ENCODE peak calls at places on chromosomes 16 and 17, in four cellular contexts. U is IMR-90, R is OCI-LY7, A is dorsolateral prefrontal cortex. L is an unnamed sample.

GRCh38 chr17:77124192-77124908 is 16.4 kb upstream of the SEC14L1 start:
- DNase-seq in U (peak), R (no peak), A (no peak), L (peak)

GRCh38 chr17:18141210-18141803 is 32.8 kb downstream of the MYO15A start:
- DNase-seq in U (peak), R (peak), A (no peak), L (peak)

GRCh38 chr16:10189861-10190390 is 7.7 kb upstream of the GRIN2A start:
- DNase-seq in U (no peak), R (no peak), A (no peak), L (no peak)

GRCh38 chr17:40598928-40599627 is 33.8 kb upstream of the CCR7 start:
- DNase-seq in U (peak), R (peak), A (no peak), L (no peak)

GRCh38 chr17:44308865-44309264 is 464 bp downstream of the RUNDC3A start:
- DNase-seq in U (no peak), R (no peak), A (peak), L (no peak)

GRCh38 chr17:42845918-42846593 is 1.7 kb downstream of the AOC2 start:
- DNase-seq in U (no peak), R (no peak), A (no peak), L (no peak)

GRCh38 chr17:604719-605118 is 109.9 kb downstream of the VPS53 start:
- DNase-seq in U (peak), R (no peak), A (no peak), L (no peak)

GRCh38 chr17:7258731-7259554 is 3.3 kb downstream of the CLDN7 start:
- DNase-seq in U (peak), R (no peak), A (no peak), L (peak)

GRCh38 chr17:5019475-5019956 is 15.7 kb downstream of the SLC52A1 start:
- DNase-seq in U (peak), R (peak), A (no peak), L (no peak)

GRCh38 chr16:51151435-51151950 is 423 bp upstream of the SALL1 start:
- DNase-seq in U (peak), R (no peak), A (peak), L (peak)

GRCh38 chr16:27317738-27318398 is 4.1 kb downstream of the IL4R start:
- DNase-seq in U (no peak), R (no peak), A (no peak), L (no peak)

GRCh38 chr17:39229274-39229913 is 3.6 kb upstream of the STAC2 start:
- DNase-seq in U (peak), R (no peak), A (no peak), L (peak)

GRCh38 chr17:12853921-12854320 is 64.6 kb downstream of the ARHGAP44 start:
- DNase-seq in U (no peak), R (no peak), A (no peak), L (no peak)

GRCh38 chr16:81237942-81238295 is 570 bp upstream of the BCO1 start:
- DNase-seq in U (no peak), R (no peak), A (no peak), L (no peak)

GRCh38 chr17:1830288-1830687 is 483 bp downstream of the RPA1 start:
- DNase-seq in U (no peak), R (peak), A (no peak), L (no peak)

GRCh38 chr16:65319621-65320231 is 197.9 kb upstream of the CDH11 start:
- DNase-seq in U (no peak), R (no peak), A (no peak), L (no peak)

GRCh38 chr16:578870-579405 is 9.2 kb downstream of the PIGQ start:
- DNase-seq in U (peak), R (peak), A (peak), L (peak)

GRCh38 chr16:88591577-88592021 is 21.4 kb downstream of the ZC3H18 start:
- DNase-seq in U (peak), R (no peak), A (no peak), L (peak)

GRCh38 chr16:67161595-67162058 is 1.9 kb downstream of the FBXL8 start:
- DNase-seq in U (no peak), R (no peak), A (no peak), L (no peak)

GRCh38 chr17:42514279-42514678 is 21.8 kb upstream of the NAGLU start:
- DNase-seq in U (no peak), R (no peak), A (no peak), L (no peak)

GRCh38 chr17:44397479-44398440 is 8.3 kb upstream of the ITGA2B start:
- DNase-seq in U (no peak), R (no peak), A (no peak), L (no peak)

GRCh38 chr17:61353615-61354014 is 46.0 kb upstream of the TBX2 start:
- DNase-seq in U (no peak), R (no peak), A (no peak), L (no peak)

GRCh38 chr17:8322078-8322477 is 12.0 kb downstream of the ARHGEF15 start:
- DNase-seq in U (no peak), R (no peak), A (no peak), L (no peak)

GRCh38 chr17:47993031-47993546 is 22.2 kb downstream of the CDK5RAP3 start:
- DNase-seq in U (no peak), R (no peak), A (no peak), L (no peak)

GRCh38 chr17:79377230-79377790 is 233.5 kb downstream of the RBFOX3 start:
- DNase-seq in U (no peak), R (no peak), A (no peak), L (no peak)

GRCh38 chr17:79372470-79373238 is 238.2 kb downstream of the RBFOX3 start:
- DNase-seq in U (no peak), R (no peak), A (no peak), L (no peak)

GRCh38 chr17:79374087-79374486 is 236.8 kb downstream of the RBFOX3 start:
- DNase-seq in U (no peak), R (no peak), A (no peak), L (no peak)

GRCh38 chr17:79371984-79372383 is 238.9 kb downstream of the RBFOX3 start:
- DNase-seq in U (no peak), R (no peak), A (no peak), L (no peak)

DNA sequence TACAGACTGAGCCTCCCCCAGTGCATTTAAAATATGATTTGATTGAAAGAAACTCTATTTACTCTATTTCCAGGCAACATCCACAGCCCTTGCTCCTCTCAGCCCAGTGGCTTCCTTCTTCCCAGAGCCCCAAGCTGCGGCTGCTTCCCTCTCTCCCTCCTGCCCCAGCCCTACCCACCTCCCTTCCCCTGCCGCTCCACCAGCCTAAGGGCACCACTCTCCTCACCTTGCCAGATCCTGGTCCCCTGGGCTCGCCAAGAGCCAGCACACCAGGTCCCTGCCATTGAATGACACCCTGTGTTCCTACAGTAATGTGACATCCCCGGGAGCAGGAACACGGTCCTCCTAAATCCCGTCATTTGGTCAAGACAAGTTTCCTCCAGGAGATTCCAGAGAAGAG is 236.0 kb downstream of the RBFOX3 start:
- DNase-seq in U (no peak), R (no peak), A (no peak), L (no peak)
- H3K4me3 ChIP-seq in U (no peak), R (no peak), A (no peak), L (no peak)

GRCh38 chr16:5607169-5607568 is 509.6 kb upstream of the EEF2KMT start:
- DNase-seq in U (no peak), R (no peak), A (no peak), L (no peak)

GRCh38 chr16:5605404-5605803 is 507.8 kb upstream of the EEF2KMT start:
- DNase-seq in U (no peak), R (no peak), A (no peak), L (no peak)

GRCh38 chr16:5603836-5604235 is 506.2 kb upstream of the EEF2KMT start:
- DNase-seq in U (no peak), R (no peak), A (no peak), L (no peak)

GRCh38 chr16:5604770-5605169 is 507.2 kb upstream of the EEF2KMT start:
- DNase-seq in U (no peak), R (peak), A (no peak), L (no peak)
- TF ChIP-seq CTCF in U (no peak), R (no peak), A (peak), L (no peak)

GRCh38 chr16:89949756-89950155 is 1.2 kb downstream of the DEF8 start:
- DNase-seq in U (no peak), R (peak), A (no peak), L (no peak)
- H3K4me3 ChIP-seq in U (peak), R (peak), A (peak), L (peak)

GRCh38 chr17:55434721-55435120 is 13.1 kb upstream of the MMD start:
- DNase-seq in U (peak), R (no peak), A (no peak), L (no peak)

GRCh38 chr17:55440391-55440790 is 18.8 kb upstream of the MMD start:
- DNase-seq in U (no peak), R (no peak), A (no peak), L (no peak)

GRCh38 chr17:55435408-55435807 is 13.8 kb upstream of the MMD start:
- DNase-seq in U (no peak), R (no peak), A (no peak), L (no peak)

GRCh38 chr17:55436224-55437164 is 14.9 kb upstream of the MMD start:
- DNase-seq in U (no peak), R (no peak), A (no peak), L (no peak)

DNA sequence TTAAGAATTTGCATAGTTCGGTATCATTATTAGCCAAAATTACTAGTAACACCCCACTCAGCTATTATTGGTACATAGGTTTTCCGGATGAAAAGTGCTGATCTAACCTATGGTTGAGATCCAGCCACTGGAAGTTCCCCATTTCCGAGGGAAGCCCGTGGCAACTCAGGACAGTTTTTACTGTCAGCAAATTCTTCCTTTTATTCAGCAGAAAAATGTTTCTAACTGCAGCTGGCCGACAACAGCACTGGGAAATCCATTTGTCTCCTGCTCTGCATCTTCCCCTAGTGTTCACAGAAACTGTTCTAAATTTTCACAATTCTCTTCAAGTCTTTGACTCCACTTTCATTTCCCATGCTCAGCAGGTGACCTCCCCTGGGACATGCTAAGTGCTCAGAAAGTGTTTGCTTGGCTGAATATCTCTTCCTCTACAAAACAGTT is 15.6 kb upstream of the MMD start:
- DNase-seq in U (no peak), R (peak), A (no peak), L (no peak)
- TF ChIP-seq CTCF in U (no peak), R (no peak), A (no peak), L (no peak)

DNA sequence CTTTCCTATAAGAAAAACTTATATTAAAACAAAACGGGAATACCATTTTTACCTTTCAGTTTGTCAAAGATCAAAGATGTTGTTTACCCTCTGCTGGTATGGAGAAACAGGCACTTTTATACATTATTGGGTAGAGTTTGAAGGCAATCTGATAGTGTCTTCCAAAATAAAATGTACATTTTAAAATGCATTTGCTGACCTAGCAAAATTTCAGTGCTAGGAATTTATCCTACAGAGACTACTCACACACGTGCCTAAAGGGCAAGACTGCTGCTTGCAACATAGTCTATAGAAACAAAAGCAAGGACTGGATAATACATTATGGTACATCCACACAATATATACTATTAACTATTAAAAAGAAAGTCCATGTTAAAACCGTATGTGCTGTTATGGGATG is 36.0 kb downstream of the COPRS start:
- DNase-seq in U (no peak), R (no peak), A (no peak), L (no peak)
- H3K4me3 ChIP-seq in U (no peak), R (no peak), A (no peak), L (no peak)

GRCh38 chr17:75753514-75754377 is 11.2 kb downstream of the GALK1 start:
- DNase-seq in U (peak), R (peak), A (peak), L (peak)

GRCh38 chr17:75750661-75751423 is 14.2 kb downstream of the GALK1 start:
- DNase-seq in U (no peak), R (no peak), A (no peak), L (no peak)

GRCh38 chr17:75751676-75752404 is 13.2 kb downstream of the GALK1 start:
- DNase-seq in U (no peak), R (no peak), A (no peak), L (no peak)

GRCh38 chr17:75753193-75753513 is 11.8 kb downstream of the GALK1 start:
- DNase-seq in U (no peak), R (no peak), A (no peak), L (no peak)

GRCh38 chr17:75752405-75753192 is 12.4 kb downstream of the GALK1 start:
- DNase-seq in U (no peak), R (peak), A (no peak), L (no peak)
- TF ChIP-seq CTCF in U (no peak), R (peak), A (no peak), L (no peak)

GRCh38 chr17:51097708-51098446 is 22.8 kb downstream of the SPAG9 start:
- DNase-seq in U (no peak), R (peak), A (no peak), L (no peak)

GRCh38 chr17:51107666-51108227 is 12.9 kb downstream of the SPAG9 start:
- DNase-seq in U (no peak), R (no peak), A (no peak), L (no peak)

GRCh38 chr17:51103050-51103449 is 17.6 kb downstream of the SPAG9 start:
- DNase-seq in U (no peak), R (no peak), A (no peak), L (no peak)

DNA sequence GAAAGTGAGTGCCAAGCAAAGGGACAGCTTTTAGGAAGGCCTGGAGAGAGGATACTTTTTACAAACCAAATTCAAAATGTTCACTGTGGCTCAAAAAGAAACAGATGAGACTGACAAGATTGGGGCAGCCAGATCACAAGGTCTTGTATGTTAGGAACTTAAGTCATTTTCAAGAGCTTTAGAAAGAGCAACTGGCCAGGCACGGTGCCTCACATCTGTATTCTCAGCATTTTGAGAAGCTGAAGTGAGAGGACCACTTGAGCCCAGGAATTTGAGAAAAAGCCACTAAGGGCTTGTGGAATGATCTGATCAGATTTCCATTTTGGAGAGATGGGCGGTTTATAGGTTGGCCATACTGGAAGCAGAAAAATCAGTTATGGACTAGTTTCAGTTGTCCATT is 17.2 kb downstream of the SPAG9 start:
- DNase-seq in U (no peak), R (no peak), A (no peak), L (no peak)
- H3K4me3 ChIP-seq in U (no peak), R (no peak), A (no peak), L (no peak)